ENCODE peak calls at places on chromosomes 12 and 14, in eight cellular contexts. One of them, this sample, is unnamed.

GRCh38 chr12:103698752-103699540 is 111.9 kb downstream of the STAB2 start:
- DNase-seq in A549: no peak
- DNase-seq in HepG2: no peak
- DNase-seq in GM12878: peak; percentile 12
- DNase-seq in HCT116: no peak
- DNase-seq in K562: no peak
- DNase-seq in endothelial cell of umbilical vein: no peak
- DNase-seq in H1: no peak
- DNase-seq in this sample: peak; percentile 19

GRCh38 chr14:101083564-101084435 is 180.3 kb upstream of the RTL1 start:
- DNase-seq in A549: no peak
- DNase-seq in HepG2: peak; percentile 20
- DNase-seq in GM12878: no peak
- DNase-seq in HCT116: peak; percentile 46
- DNase-seq in K562: peak; percentile 33
- DNase-seq in endothelial cell of umbilical vein: no peak
- DNase-seq in H1: no peak
- DNase-seq in this sample: peak; percentile 28

GRCh38 chr14:25658988-25659387 is 609.0 kb upstream of the STXBP6 start:
- DNase-seq in A549: no peak
- DNase-seq in HepG2: no peak
- DNase-seq in GM12878: no peak
- DNase-seq in HCT116: no peak
- DNase-seq in K562: no peak
- DNase-seq in endothelial cell of umbilical vein: no peak
- DNase-seq in H1: no peak
- DNase-seq in this sample: no peak

GRCh38 chr12:51752490-51752889 is 96.0 kb downstream of the FIGNL2 start:
- DNase-seq in A549: no peak
- DNase-seq in HepG2: no peak
- DNase-seq in GM12878: no peak
- DNase-seq in HCT116: no peak
- DNase-seq in K562: peak; percentile 8
- DNase-seq in endothelial cell of umbilical vein: peak; percentile 93
- DNase-seq in H1: no peak
- DNase-seq in this sample: no peak

GRCh38 chr12:82730832-82731497 is 44.3 kb downstream of the TMTC2 start:
- DNase-seq in A549: no peak
- DNase-seq in HepG2: peak; percentile 4
- DNase-seq in GM12878: no peak
- DNase-seq in HCT116: no peak
- DNase-seq in K562: no peak
- DNase-seq in endothelial cell of umbilical vein: no peak
- DNase-seq in H1: no peak
- DNase-seq in this sample: peak; percentile 34

GRCh38 chr12:62598846-62599245 is 132.2 kb downstream of the MON2 start:
- DNase-seq in A549: no peak
- DNase-seq in HepG2: no peak
- DNase-seq in GM12878: no peak
- DNase-seq in HCT116: no peak
- DNase-seq in K562: no peak
- DNase-seq in endothelial cell of umbilical vein: no peak
- DNase-seq in H1: no peak
- DNase-seq in this sample: no peak

GRCh38 chr12:119669744-119670472 is 2.0 kb downstream of the PRKAB1 start:
- DNase-seq in A549: no peak
- DNase-seq in HepG2: peak; percentile 83
- DNase-seq in GM12878: no peak
- DNase-seq in HCT116: no peak
- DNase-seq in K562: peak; percentile 49
- DNase-seq in endothelial cell of umbilical vein: peak; percentile 63
- DNase-seq in H1: no peak
- DNase-seq in this sample: no peak

GRCh38 chr14:38964630-38965029 is 138.4 kb downstream of the SEC23A start:
- DNase-seq in A549: no peak
- DNase-seq in HepG2: peak; percentile 87
- DNase-seq in GM12878: no peak
- DNase-seq in HCT116: no peak
- DNase-seq in K562: no peak
- DNase-seq in endothelial cell of umbilical vein: no peak
- DNase-seq in H1: no peak
- DNase-seq in this sample: no peak

GRCh38 chr12:3419538-3419937 is 71.5 kb upstream of the PRMT8 start:
- DNase-seq in A549: no peak
- DNase-seq in HepG2: no peak
- DNase-seq in GM12878: no peak
- DNase-seq in HCT116: no peak
- DNase-seq in K562: no peak
- DNase-seq in endothelial cell of umbilical vein: no peak
- DNase-seq in H1: no peak
- DNase-seq in this sample: no peak

GRCh38 chr14:90460136-90460535 is 63.3 kb downstream of the CALM1 start:
- DNase-seq in A549: no peak
- DNase-seq in HepG2: no peak
- DNase-seq in GM12878: no peak
- DNase-seq in HCT116: no peak
- DNase-seq in K562: no peak
- DNase-seq in endothelial cell of umbilical vein: no peak
- DNase-seq in H1: no peak
- DNase-seq in this sample: no peak

GRCh38 chr12:88325828-88326214 is 183.7 kb downstream of the TMTC3 start:
- DNase-seq in A549: no peak
- DNase-seq in HepG2: no peak
- DNase-seq in GM12878: no peak
- DNase-seq in HCT116: no peak
- DNase-seq in K562: no peak
- DNase-seq in endothelial cell of umbilical vein: no peak
- DNase-seq in H1: no peak
- DNase-seq in this sample: no peak

GRCh38 chr14:34711169-34711568 is 3.2 kb downstream of the CFL2 start:
- DNase-seq in A549: no peak
- DNase-seq in HepG2: no peak
- DNase-seq in GM12878: peak; percentile 50
- DNase-seq in HCT116: no peak
- DNase-seq in K562: peak; percentile 44
- DNase-seq in endothelial cell of umbilical vein: peak; percentile 24
- DNase-seq in H1: no peak
- DNase-seq in this sample: no peak

GRCh38 chr14:90426663-90427062 is 29.8 kb downstream of the CALM1 start:
- DNase-seq in A549: no peak
- DNase-seq in HepG2: no peak
- DNase-seq in GM12878: no peak
- DNase-seq in HCT116: no peak
- DNase-seq in K562: peak; percentile 20
- DNase-seq in endothelial cell of umbilical vein: peak; percentile 69
- DNase-seq in H1: no peak
- DNase-seq in this sample: no peak

GRCh38 chr12:1184402-1184801 is 193.4 kb downstream of the ERC1 start:
- DNase-seq in A549: no peak
- DNase-seq in HepG2: no peak
- DNase-seq in GM12878: no peak
- DNase-seq in HCT116: no peak
- DNase-seq in K562: no peak
- DNase-seq in endothelial cell of umbilical vein: peak; percentile 61
- DNase-seq in H1: no peak
- DNase-seq in this sample: no peak

GRCh38 chr14:22886500-22887259 is 3.7 kb downstream of the REM2 start:
- DNase-seq in A549: peak; percentile 66
- DNase-seq in HepG2: no peak
- DNase-seq in GM12878: peak; percentile 45
- DNase-seq in HCT116: peak; percentile 49
- DNase-seq in K562: peak; percentile 92
- DNase-seq in endothelial cell of umbilical vein: peak; percentile 24
- DNase-seq in H1: no peak
- DNase-seq in this sample: peak; percentile 87

GRCh38 chr12:112812598-112813406 is 21.3 kb downstream of the RPH3A start:
- DNase-seq in A549: no peak
- DNase-seq in HepG2: no peak
- DNase-seq in GM12878: no peak
- DNase-seq in HCT116: no peak
- DNase-seq in K562: no peak
- DNase-seq in endothelial cell of umbilical vein: no peak
- DNase-seq in H1: no peak
- DNase-seq in this sample: no peak

GRCh38 chr12:32240833-32241232 is 134.2 kb downstream of the BICD1 start:
- DNase-seq in A549: no peak
- DNase-seq in HepG2: no peak
- DNase-seq in GM12878: no peak
- DNase-seq in HCT116: no peak
- DNase-seq in K562: no peak
- DNase-seq in endothelial cell of umbilical vein: peak; percentile 61
- DNase-seq in H1: no peak
- DNase-seq in this sample: no peak

GRCh38 chr14:64966976-64967375 is 5.2 kb downstream of the RAB15 start:
- DNase-seq in A549: no peak
- DNase-seq in HepG2: no peak
- DNase-seq in GM12878: no peak
- DNase-seq in HCT116: no peak
- DNase-seq in K562: no peak
- DNase-seq in endothelial cell of umbilical vein: no peak
- DNase-seq in H1: no peak
- DNase-seq in this sample: no peak

DNA sequence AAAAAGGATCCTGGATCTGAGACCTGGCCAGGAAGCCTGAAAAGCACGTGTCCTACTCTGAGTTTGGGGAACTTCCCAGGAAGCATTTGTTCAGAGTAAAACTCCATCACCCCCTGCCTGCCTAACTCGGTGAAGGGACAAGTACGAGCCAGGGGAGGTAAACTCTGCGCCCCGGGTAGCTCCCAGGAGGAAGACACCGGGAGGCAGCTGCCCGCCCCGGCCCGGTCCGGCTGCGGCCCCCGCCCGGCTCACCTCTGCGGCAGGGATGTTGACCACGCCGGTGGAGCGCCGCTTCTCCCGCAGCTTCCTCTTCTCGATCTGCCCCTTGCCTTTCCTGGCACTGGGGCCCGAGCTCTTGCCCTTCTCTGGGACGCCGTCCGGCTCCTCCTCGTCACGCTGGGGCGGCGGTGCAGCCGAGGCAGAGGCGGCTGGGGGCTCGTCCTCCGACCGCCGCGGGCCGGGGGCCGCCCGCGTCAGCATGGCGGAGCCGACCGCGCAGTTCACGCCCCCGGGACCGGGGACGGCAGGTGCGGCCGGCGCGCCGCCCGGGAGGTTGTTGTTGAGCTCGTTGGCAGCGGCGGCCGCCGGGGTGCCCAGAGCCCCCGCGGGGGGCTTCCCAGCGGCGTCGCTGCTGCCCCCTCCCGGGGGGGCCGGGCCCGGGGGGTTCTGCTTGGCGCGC is 1.1 kb downstream of the PAWR start:
- DNase-seq in A549: peak; percentile 38
- DNase-seq in HepG2: peak; percentile 27
- DNase-seq in GM12878: no peak
- DNase-seq in HCT116: no peak
- DNase-seq in K562: no peak
- DNase-seq in endothelial cell of umbilical vein: peak; percentile 70
- DNase-seq in H1: no peak
- DNase-seq in this sample: no peak
- TF ChIP-seq MAX in A549: peak; percentile 94
- TF ChIP-seq MAX in HepG2: peak; percentile 73
- TF ChIP-seq MAX in GM12878: peak; percentile 40
- TF ChIP-seq MAX in HCT116: peak; percentile 88
- TF ChIP-seq MAX in K562: no peak
- TF ChIP-seq MAX in endothelial cell of umbilical vein: peak; percentile 85
- TF ChIP-seq MAX in H1: peak; percentile 89
- TF ChIP-seq MAX in this sample: peak; percentile 37

DNA sequence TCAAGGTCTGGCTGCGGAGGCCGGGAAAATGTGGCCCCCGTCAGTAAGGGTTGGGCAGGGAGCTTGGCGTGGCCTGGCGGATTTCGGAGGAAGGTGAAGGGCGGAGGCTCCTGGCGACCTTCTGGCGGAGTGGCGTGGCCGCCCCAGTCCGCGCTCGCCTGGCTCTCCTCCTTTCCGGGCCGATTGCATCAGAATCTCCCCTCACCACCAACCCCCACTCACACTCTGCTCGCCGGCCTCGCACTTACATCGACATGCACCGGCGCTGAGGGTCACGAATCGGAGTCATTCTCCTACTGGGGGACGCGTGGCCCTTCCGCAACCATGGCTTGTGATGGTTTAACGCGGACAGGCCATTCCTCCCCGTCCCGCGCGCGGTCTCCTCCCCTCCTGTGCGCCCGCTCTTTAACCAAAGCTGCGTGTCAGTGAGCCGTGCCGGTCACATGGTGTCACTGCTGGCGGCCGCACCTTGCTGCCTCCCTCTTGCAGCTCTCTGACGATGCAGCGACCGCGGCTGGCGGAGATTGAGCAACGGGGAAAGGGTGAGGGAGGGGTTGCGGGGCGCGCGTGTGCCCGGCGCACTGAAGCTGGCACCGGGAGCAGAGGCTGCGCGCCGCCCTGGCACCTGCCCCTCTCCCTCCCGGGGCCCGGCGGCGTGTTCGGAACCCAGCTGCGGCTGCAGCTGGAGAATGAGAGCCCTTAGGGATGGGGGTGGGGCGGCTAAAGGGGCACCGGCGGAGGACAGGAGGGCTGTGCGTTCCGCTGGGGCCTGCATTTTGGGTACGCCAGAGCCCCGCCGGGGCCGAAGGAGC is at the start of gene SLC38A1:
- DNase-seq in A549: peak; percentile 88
- DNase-seq in HepG2: peak; percentile 74
- DNase-seq in GM12878: no peak
- DNase-seq in HCT116: peak; percentile 62
- DNase-seq in K562: peak; percentile 88
- DNase-seq in endothelial cell of umbilical vein: peak; percentile 73
- DNase-seq in H1: no peak
- DNase-seq in this sample: peak; percentile 95
- TF ChIP-seq POLR2A in A549: peak; percentile 42
- TF ChIP-seq POLR2A in HepG2: peak; percentile 74
- TF ChIP-seq POLR2A in GM12878: peak; percentile 97
- TF ChIP-seq POLR2A in HCT116: peak; percentile 63
- TF ChIP-seq POLR2A in K562: peak; percentile 88
- TF ChIP-seq POLR2A in endothelial cell of umbilical vein: peak; percentile 66
- TF ChIP-seq POLR2A in H1: peak; percentile 41
- TF ChIP-seq POLR2A in this sample: peak; percentile 64

DNA sequence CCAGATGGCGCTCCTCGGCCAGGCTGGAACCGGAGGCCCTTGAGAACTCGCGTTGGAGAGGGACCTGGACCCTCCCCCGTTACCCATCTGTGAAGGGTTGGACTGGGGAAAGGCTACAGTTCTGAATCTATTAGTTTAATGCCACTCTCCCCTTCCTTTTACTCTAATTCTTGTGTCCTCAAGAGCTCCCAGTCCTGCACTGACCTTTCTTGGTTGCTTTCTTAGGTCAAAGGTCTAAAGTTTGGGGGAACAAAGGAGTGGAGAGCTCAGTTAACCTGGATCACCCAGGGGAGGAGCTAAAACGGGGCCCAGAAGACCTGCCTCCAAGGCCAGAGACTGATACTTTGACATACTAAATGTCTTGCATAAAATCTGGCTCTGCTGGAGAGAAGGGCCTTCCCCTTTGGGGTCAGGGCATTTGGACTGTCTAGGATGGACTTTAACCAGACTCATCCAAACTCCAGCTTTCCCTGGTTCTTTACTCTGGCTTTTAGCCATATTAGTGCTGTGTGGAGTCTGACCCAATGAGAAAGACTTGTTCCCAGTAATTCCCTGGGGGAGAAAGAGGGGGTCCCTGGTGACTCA is 923 bp upstream of the MLF2 start:
- DNase-seq in A549: no peak
- DNase-seq in HepG2: no peak
- DNase-seq in GM12878: no peak
- DNase-seq in HCT116: no peak
- DNase-seq in K562: peak; percentile 44
- DNase-seq in endothelial cell of umbilical vein: no peak
- DNase-seq in H1: no peak
- DNase-seq in this sample: no peak
- TF ChIP-seq CTCF in A549: peak; percentile 97
- TF ChIP-seq CTCF in HepG2: peak; percentile 98
- TF ChIP-seq CTCF in GM12878: no peak
- TF ChIP-seq CTCF in HCT116: peak; percentile 95
- TF ChIP-seq CTCF in K562: no peak
- TF ChIP-seq CTCF in endothelial cell of umbilical vein: no peak
- TF ChIP-seq CTCF in H1: peak; percentile 95
- TF ChIP-seq CTCF in this sample: no peak

GRCh38 chr12:48028541-48029400 is 24.5 kb upstream of the COL2A1 start:
- DNase-seq in A549: no peak
- DNase-seq in HepG2: no peak
- DNase-seq in GM12878: no peak
- DNase-seq in HCT116: no peak
- DNase-seq in K562: peak; percentile 19
- DNase-seq in endothelial cell of umbilical vein: no peak
- DNase-seq in H1: no peak
- DNase-seq in this sample: no peak
- TF ChIP-seq MAX in A549: no peak
- TF ChIP-seq MAX in HepG2: no peak
- TF ChIP-seq MAX in GM12878: no peak
- TF ChIP-seq MAX in HCT116: no peak
- TF ChIP-seq MAX in K562: no peak
- TF ChIP-seq MAX in endothelial cell of umbilical vein: no peak
- TF ChIP-seq MAX in H1: no peak
- TF ChIP-seq MAX in this sample: no peak

This sample was measured in NB4.